ENCODE peak calls at places on chromosomes 5 and 9, in five cellular contexts. S, G, P, R and O are unnamed samples.

GRCh38 chr9:2729003-2729402 is 11.7 kb downstream of the KCNV2 start:
- DNase-seq in R (no peak), G (peak; percentile 72), P (no peak), S (no peak), O (no peak)

GRCh38 chr5:17070646-17071045 is 134.6 kb upstream of the MYO10 start:
- DNase-seq in S (no peak), R (no peak), G (no peak), P (no peak), O (no peak)

GRCh38 chr9:125343518-125344284 is 82.1 kb downstream of the GAPVD1 start:
- DNase-seq in P (peak; percentile 49), G (peak; percentile 76), S (no peak), R (no peak), O (no peak)

GRCh38 chr9:36407122-36407723 is 7.2 kb upstream of the RNF38 start:
- DNase-seq in P (no peak), G (peak; percentile 65), R (peak; percentile 38), S (peak; percentile 59), O (peak; percentile 63)

GRCh38 chr5:80125022-80125961 is 90.1 kb downstream of the THBS4 start:
- DNase-seq in R (no peak), G (no peak), P (no peak), S (no peak), O (no peak)

GRCh38 chr5:5419291-5420210 is 2.9 kb upstream of the ICE1 start:
- DNase-seq in P (no peak), S (peak; percentile 65), R (peak; percentile 60), G (peak; percentile 92), O (peak; percentile 52)

GRCh38 chr5:72817076-72817476 is 615 bp downstream of the TNPO1 start:
- DNase-seq in R (peak; percentile 44), P (no peak), S (peak; percentile 22), G (peak; percentile 88), O (peak; percentile 3)

GRCh38 chr9:27460225-27461023 is 63.7 kb upstream of the IFNK start:
- DNase-seq in S (peak; percentile 36), G (no peak), R (no peak), P (no peak), O (no peak)

GRCh38 chr9:127729522-127730256 is 5.4 kb downstream of the TOR2A start:
- DNase-seq in S (no peak), G (no peak), R (no peak), P (no peak), O (peak; percentile 29)

GRCh38 chr5:17302590-17302989 is 85.2 kb downstream of the BASP1 start:
- DNase-seq in G (no peak), S (no peak), R (no peak), P (no peak), O (no peak)

GRCh38 chr9:77710965-77711657 is 63.0 kb upstream of the GNA14 start:
- DNase-seq in P (no peak), R (no peak), S (no peak), G (no peak), O (no peak)

GRCh38 chr5:30960041-30960440 is 233.4 kb upstream of the CDH6 start:
- DNase-seq in S (no peak), G (peak; percentile 59), R (no peak), P (no peak), O (no peak)

GRCh38 chr5:30956251-30956650 is 237.2 kb upstream of the CDH6 start:
- DNase-seq in G (no peak), P (no peak), S (no peak), R (no peak), O (no peak)

GRCh38 chr5:30957591-30957990 is 235.9 kb upstream of the CDH6 start:
- DNase-seq in S (no peak), P (no peak), G (no peak), R (no peak), O (no peak)

GRCh38 chr5:30959238-30959637 is 234.2 kb upstream of the CDH6 start:
- DNase-seq in P (no peak), R (no peak), S (no peak), G (peak; percentile 61), O (no peak)
- TF ChIP-seq MAFK in P (no peak), R (no peak), S (no peak), G (no peak), O (no peak)

DNA sequence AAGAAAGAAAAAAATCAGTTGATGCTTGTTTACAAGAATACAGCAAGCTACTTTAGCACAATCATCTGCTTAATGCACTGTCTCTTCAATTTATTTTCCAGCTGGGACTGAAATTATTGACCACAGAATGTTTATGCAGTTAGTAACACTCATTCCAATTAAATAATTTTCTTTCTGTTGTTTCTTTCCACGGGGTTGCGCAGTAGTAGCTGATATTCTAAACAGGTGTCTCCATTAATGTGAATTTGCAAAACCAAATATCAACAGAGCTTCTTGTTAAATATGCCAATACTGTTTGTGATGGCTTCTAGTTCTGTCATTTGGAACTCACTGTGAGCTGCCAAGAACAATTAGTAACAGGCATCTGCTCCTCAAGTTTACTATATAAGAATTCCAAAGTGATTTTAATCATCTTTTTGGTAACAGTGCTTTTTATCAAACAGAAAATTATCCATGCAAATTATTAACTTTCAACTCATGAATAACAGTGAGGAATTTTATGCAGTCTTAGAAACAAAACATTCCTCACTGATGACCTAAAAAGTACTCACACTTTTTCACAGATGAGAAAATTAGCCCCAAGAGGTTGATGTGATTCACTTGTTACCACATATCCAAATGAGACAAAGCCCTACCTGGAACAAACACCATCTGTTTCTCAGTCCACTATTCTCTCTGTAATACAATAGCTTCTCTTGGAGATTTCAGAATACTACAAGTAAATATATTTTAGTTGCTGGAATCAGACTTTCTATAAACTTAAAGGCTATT is 567.6 kb upstream of the RGMB start:
- DNase-seq in G (peak; percentile 43), P (no peak), S (no peak), R (no peak), O (no peak)
- TF ChIP-seq MAFK in G (no peak), P (no peak), S (no peak), R (no peak), O (no peak)

DNA sequence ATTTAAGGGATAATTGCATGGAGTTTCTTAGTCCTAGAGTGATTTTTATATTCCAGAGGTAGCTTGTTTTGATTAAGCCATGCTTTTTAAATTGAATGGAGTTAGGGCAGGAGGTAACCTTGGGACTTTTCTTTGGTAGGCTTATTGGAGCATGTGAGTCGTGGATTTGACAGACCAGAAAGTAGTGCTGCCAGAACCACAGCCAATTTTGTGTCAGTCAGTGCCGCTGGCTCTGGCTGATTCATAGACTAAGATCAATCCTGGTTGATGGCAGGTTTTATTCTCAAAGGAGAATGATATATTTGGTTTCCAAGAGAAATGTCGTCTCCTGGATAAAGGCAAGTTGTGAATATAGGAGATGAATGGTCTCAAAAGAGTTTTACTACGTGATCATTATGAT is 20.3 kb downstream of the RAI14 start:
- DNase-seq in P (no peak), S (no peak), R (no peak), G (peak; percentile 50), O (no peak)
- TF ChIP-seq MAFK in P (no peak), S (no peak), R (no peak), G (no peak), O (no peak)

GRCh38 chr5:151158287-151158661 is 695 bp upstream of the ANXA6 start:
- DNase-seq in R (peak; percentile 85), P (no peak), G (no peak), S (no peak), O (peak; percentile 13)
- TF ChIP-seq MAFK in R (no peak), P (no peak), G (no peak), S (no peak), O (no peak)

GRCh38 chr5:177314376-177315342 is 3.0 kb upstream of the MXD3 start:
- DNase-seq in S (no peak), G (no peak), R (no peak), P (no peak), O (no peak)

GRCh38 chr5:177315411-177315810 is 3.7 kb upstream of the MXD3 start:
- DNase-seq in P (no peak), S (no peak), G (no peak), R (no peak), O (no peak)

GRCh38 chr5:177317959-177318377 is 6.3 kb upstream of the MXD3 start:
- DNase-seq in G (peak; percentile 80), P (no peak), R (peak; percentile 75), S (peak; percentile 79), O (peak; percentile 75)

GRCh38 chr5:177320879-177321278 is 9.2 kb upstream of the MXD3 start:
- DNase-seq in G (no peak), P (no peak), R (no peak), S (no peak), O (no peak)

DNA sequence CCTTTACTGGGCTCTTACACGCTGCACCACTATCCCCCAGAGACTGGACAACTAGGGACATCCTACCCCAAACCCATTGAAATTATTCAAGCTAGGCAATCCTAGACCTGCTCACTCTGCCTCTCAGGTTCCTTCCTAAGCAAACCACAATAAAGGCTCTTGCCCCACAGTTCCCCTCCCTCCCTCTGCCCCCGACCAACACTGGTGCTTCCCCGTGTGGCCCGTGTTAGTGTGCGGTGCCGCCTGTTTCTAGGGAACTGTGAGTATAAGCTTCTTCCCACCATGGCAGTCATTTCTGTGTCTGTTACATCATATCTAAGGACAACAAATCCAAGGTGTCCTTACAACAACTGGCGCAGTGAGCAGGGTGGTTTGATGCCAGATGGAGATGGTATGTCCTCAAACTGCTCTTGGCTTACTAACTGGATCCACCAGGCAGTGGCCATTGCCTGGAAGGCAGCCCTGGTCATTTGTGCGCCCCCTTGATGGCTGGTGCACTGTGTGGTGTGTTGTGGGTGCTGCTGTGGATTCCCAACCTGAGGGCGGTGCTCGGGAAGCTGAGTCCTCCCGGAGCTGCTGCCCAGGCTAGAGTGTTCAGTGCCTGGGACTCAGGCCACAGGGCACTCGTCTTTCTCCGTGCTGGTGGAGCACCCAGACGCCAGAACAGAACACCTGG is 8.4 kb upstream of the MXD3 start:
- DNase-seq in P (no peak), G (no peak), S (no peak), R (no peak), O (no peak)
- TF ChIP-seq MAFK in P (no peak), G (no peak), S (no peak), R (no peak), O (no peak)